ENCODE peak calls at places on chromosomes 2 and 18, in nine cellular contexts. Z is stimulated activated CD8-positive, alpha-beta memory T cell treated with anti-CD3 and anti-CD28 coated beads, Interleukin-2, amount 100 ng/mL, for 48 hours; F is upper lobe of right lung; C is stimulated activated CD4-positive, alpha-beta T cell treated with anti-CD3 and anti-CD28 coated beads, Interleukin-1b, Interleukin-23, amount 100 ng/mL, for 4 hours; N is NCI-H1417; J is GM23338; A is activated T-cell treated with anti-CD3 and anti-CD28 coated beads for 24 hours; X is mesendoderm; O is pons. I is an unnamed sample.

GRCh38 chr2:85852979-85853498 is 35.8 kb downstream of the ST3GAL5 start:
- DNase-seq in Z (peak), F (no peak), C (peak), N (no peak), J (no peak), A (no peak), X (no peak), O (peak), I (no peak)

GRCh38 chr18:5626130-5626880 is 82.5 kb upstream of the EPB41L3 start:
- DNase-seq in Z (no peak), F (no peak), C (no peak), N (no peak), J (no peak), A (no peak), X (peak), O (no peak), I (no peak)

GRCh38 chr2:85999131-85999831 is 106.4 kb downstream of the POLR1A start:
- DNase-seq in Z (no peak), F (no peak), C (peak), N (no peak), J (no peak), A (no peak), X (peak), O (peak), I (no peak)

GRCh38 chr18:31302991-31303390 is 15.0 kb upstream of the DSG1 start:
- DNase-seq in Z (no peak), F (no peak), C (no peak), N (no peak), J (no peak), A (no peak), X (no peak), O (no peak), I (no peak)

GRCh38 chr2:147288131-147288530 is 556.7 kb upstream of the ACVR2A start:
- DNase-seq in Z (no peak), F (no peak), C (peak), N (no peak), J (no peak), A (no peak), X (no peak), O (no peak), I (no peak)

GRCh38 chr18:60739212-60739611 is 366.6 kb upstream of the MC4R start:
- DNase-seq in Z (no peak), F (no peak), C (no peak), N (no peak), J (peak), A (no peak), X (no peak), O (no peak), I (no peak)

GRCh38 chr2:180849851-180850250 is 130.6 kb upstream of the UBE2E3 start:
- DNase-seq in Z (no peak), F (no peak), C (no peak), N (no peak), J (peak), A (no peak), X (no peak), O (no peak), I (no peak)

GRCh38 chr2:555164-555922 is 121.9 kb downstream of the TMEM18 start:
- DNase-seq in Z (no peak), F (no peak), C (no peak), N (no peak), J (no peak), A (no peak), X (no peak), O (no peak), I (no peak)

GRCh38 chr2:2845796-2846315 is 514.8 kb upstream of the MYT1L start:
- DNase-seq in Z (no peak), F (peak), C (no peak), N (no peak), J (no peak), A (no peak), X (no peak), O (no peak), I (no peak)

GRCh38 chr18:41965856-41966255 is 10.8 kb downstream of the PIK3C3 start:
- DNase-seq in Z (no peak), F (no peak), C (no peak), N (no peak), J (no peak), A (no peak), X (no peak), O (no peak), I (no peak)

GRCh38 chr2:140454717-140455116 is 1674.5 kb upstream of the NXPH2 start:
- DNase-seq in Z (no peak), F (no peak), C (no peak), N (no peak), J (no peak), A (no peak), X (no peak), O (peak), I (no peak)

GRCh38 chr2:66888791-66889631 is 454.1 kb downstream of the MEIS1 start:
- DNase-seq in Z (no peak), F (no peak), C (no peak), N (no peak), J (no peak), A (no peak), X (no peak), O (no peak), I (no peak)

GRCh38 chr2:233535276-233535675 is 31.3 kb downstream of the USP40 start:
- DNase-seq in Z (no peak), F (no peak), C (no peak), N (no peak), J (no peak), A (no peak), X (no peak), O (no peak), I (no peak)

GRCh38 chr2:33457588-33458247 is 18.7 kb upstream of the RASGRP3 start:
- DNase-seq in Z (no peak), F (no peak), C (no peak), N (peak), J (no peak), A (no peak), X (peak), O (no peak), I (no peak)

GRCh38 chr2:16665746-16666452 is at the start of gene CYRIA:
- DNase-seq in Z (peak), F (peak), C (peak), N (peak), J (peak), A (peak), X (peak), O (no peak), I (no peak)

GRCh38 chr2:58387701-58388100 is 146.6 kb upstream of the FANCL start:
- DNase-seq in Z (no peak), F (no peak), C (no peak), N (no peak), J (no peak), A (no peak), X (no peak), O (no peak), I (no peak)

I was measured in GM18507.